ENCODE peak calls at places on chromosomes 7 and 10, in seven cellular contexts. V is neural crest cell, N is psoas muscle, E is foreskin keratinocyte, D is OCI-LY7, Q is colonic mucosa, X is cardiac muscle cell. A is an unnamed sample.

GRCh38 chr10:112209534-112210200 is 26.1 kb upstream of the GPAM start:
- DNase-seq in V (no peak), D (no peak), N (no peak), Q (no peak), X (no peak), E (no peak), A (no peak)

GRCh38 chr7:18541189-18541870 is 45.8 kb downstream of the HDAC9 start:
- DNase-seq in E (no peak), V (no peak), D (no peak), N (peak; percentile 57), Q (no peak), X (peak; percentile 35), A (no peak)

GRCh38 chr10:689433-690226 is at the start of gene DIP2C:
- DNase-seq in N (peak; percentile 88), Q (peak; percentile 44), X (peak; percentile 88), D (no peak), V (peak; percentile 63), E (no peak), A (no peak)

GRCh38 chr10:47028466-47028865 is 117.2 kb downstream of the PTPN20 start:
- DNase-seq in N (no peak), X (no peak), D (no peak), E (no peak), V (no peak), Q (no peak), A (no peak)

GRCh38 chr7:121027761-121028681 is 39.5 kb downstream of the CPED1 start:
- DNase-seq in D (no peak), Q (no peak), E (no peak), V (no peak), X (no peak), N (no peak), A (no peak)

GRCh38 chr10:33571616-33572015 is 237.1 kb upstream of the NRP1 start:
- DNase-seq in E (peak; percentile 89), D (no peak), X (no peak), Q (no peak), V (no peak), N (no peak), A (no peak)

GRCh38 chr10:13624630-13625029 is 37.9 kb downstream of the PRPF18 start:
- DNase-seq in Q (no peak), V (no peak), D (no peak), N (no peak), E (peak; percentile 25), X (no peak), A (no peak)

GRCh38 chr7:136117539-136117938 is 140.4 kb upstream of the MTPN start:
- DNase-seq in X (no peak), D (no peak), V (no peak), Q (no peak), N (no peak), E (no peak), A (no peak)

GRCh38 chr10:17265468-17265867 is 37.4 kb downstream of the VIM start:
- DNase-seq in E (peak; percentile 63), X (no peak), V (no peak), Q (no peak), N (no peak), D (no peak), A (no peak)

GRCh38 chr10:62632071-62632809 is 172.3 kb upstream of the ADO start:
- DNase-seq in X (peak; percentile 8), Q (no peak), D (peak; percentile 85), N (no peak), V (no peak), E (no peak), A (no peak)

GRCh38 chr10:73588656-73589055 is 2.5 kb downstream of the USP54 start:
- DNase-seq in N (no peak), V (no peak), D (no peak), X (peak; percentile 63), E (no peak), Q (no peak), A (no peak)

GRCh38 chr7:128299109-128299514 is 44.6 kb downstream of the RBM28 start:
- DNase-seq in N (no peak), E (no peak), X (no peak), V (no peak), Q (no peak), D (no peak), A (no peak)

GRCh38 chr7:153061913-153062528 is 302.5 kb downstream of the ACTR3B start:
- DNase-seq in X (no peak), Q (no peak), V (peak; percentile 44), N (no peak), D (no peak), E (no peak), A (no peak)

GRCh38 chr10:70320751-70321150 is 36.9 kb upstream of the NPFFR1 start:
- DNase-seq in X (no peak), V (no peak), D (no peak), N (no peak), Q (no peak), E (no peak), A (no peak)

GRCh38 chr7:125663961-125664360 is 734.3 kb upstream of the POT1 start:
- DNase-seq in V (no peak), N (no peak), E (no peak), X (no peak), D (no peak), Q (no peak), A (no peak)

GRCh38 chr7:157250605-157251228 is 86.1 kb upstream of the DNAJB6 start:
- DNase-seq in E (no peak), D (peak; percentile 72), V (peak; percentile 58), X (peak; percentile 73), Q (peak; percentile 54), N (no peak), A (no peak)

GRCh38 chr7:131652934-131653333 is 96.5 kb upstream of the PODXL start:
- DNase-seq in V (no peak), E (no peak), N (no peak), Q (no peak), X (no peak), D (no peak), A (no peak)

GRCh38 chr10:93438796-93439253 is 43.3 kb downstream of the MYOF start:
- DNase-seq in N (no peak), D (no peak), E (peak; percentile 78), X (peak; percentile 48), Q (peak; percentile 74), V (no peak), A (peak; percentile 79)

GRCh38 chr7:68014031-68014774 is 1017.6 kb downstream of the TYW1 start:
- DNase-seq in Q (no peak), X (no peak), D (no peak), E (peak; percentile 15), N (no peak), V (no peak), A (no peak)

GRCh38 chr7:4742051-4742573 is 33.3 kb upstream of the AP5Z1 start:
- DNase-seq in X (peak; percentile 66), Q (peak; percentile 49), E (no peak), D (no peak), V (no peak), N (no peak), A (no peak)

GRCh38 chr7:22731781-22732180 is 4.8 kb downstream of the IL6 start:
- DNase-seq in V (no peak), E (no peak), D (no peak), N (no peak), Q (no peak), X (peak; percentile 15), A (no peak)

GRCh38 chr7:111083423-111083822 is 7.5 kb upstream of the LRRN3 start:
- DNase-seq in D (no peak), X (peak; percentile 30), N (no peak), Q (no peak), E (no peak), V (no peak), A (no peak)

GRCh38 chr7:10875081-10875480 is 98.6 kb upstream of the PHF14 start:
- DNase-seq in N (no peak), Q (no peak), V (no peak), X (no peak), D (no peak), E (no peak), A (no peak)

GRCh38 chr7:6246257-6246917 is 26.0 kb downstream of the CYTH3 start:
- DNase-seq in X (peak; percentile 59), D (no peak), E (no peak), N (no peak), Q (no peak), V (no peak), A (no peak)

GRCh38 chr10:21498416-21498815 is 27.1 kb downstream of the SKIDA1 start:
- DNase-seq in E (no peak), V (no peak), X (no peak), D (no peak), N (no peak), Q (no peak), A (no peak)

GRCh38 chr10:21497177-21497807 is 28.2 kb downstream of the SKIDA1 start:
- DNase-seq in Q (peak; percentile 96), D (peak; percentile 4), E (peak; percentile 32), V (peak; percentile 57), X (peak; percentile 90), N (peak; percentile 92), A (peak; percentile 83)

GRCh38 chr10:21495686-21496284 is 29.7 kb downstream of the SKIDA1 start:
- DNase-seq in X (peak; percentile 95), D (peak; percentile 87), E (peak; percentile 56), N (peak; percentile 91), V (peak; percentile 97), Q (peak; percentile 82), A (peak; percentile 70)

GRCh38 chr10:21495002-21495685 is 30.3 kb downstream of the SKIDA1 start:
- DNase-seq in N (no peak), E (peak; percentile 19), V (no peak), D (peak; percentile 5), X (no peak), Q (no peak), A (peak; percentile 84)

GRCh38 chr10:21496285-21497176 is 29.0 kb downstream of the SKIDA1 start:
- DNase-seq in D (peak; percentile 80), E (no peak), N (peak; percentile 70), V (peak; percentile 52), Q (peak; percentile 47), X (peak; percentile 54), A (peak; percentile 87)
- TF ChIP-seq CTCF in D (peak; percentile 76), E (peak; percentile 47), N (peak; percentile 16), V (peak; percentile 48), Q (no peak), X (peak; percentile 38), A (no peak)

GRCh38 chr7:21243265-21243664 is 184.6 kb upstream of the SP4 start:
- DNase-seq in V (no peak), N (no peak), Q (no peak), D (no peak), E (no peak), X (no peak), A (no peak)

GRCh38 chr7:21238717-21239116 is 189.2 kb upstream of the SP4 start:
- DNase-seq in D (no peak), E (no peak), N (no peak), Q (no peak), V (no peak), X (no peak), A (no peak)
- TF ChIP-seq CTCF in D (no peak), E (no peak), N (no peak), Q (no peak), V (no peak), X (no peak), A (no peak)

DNA sequence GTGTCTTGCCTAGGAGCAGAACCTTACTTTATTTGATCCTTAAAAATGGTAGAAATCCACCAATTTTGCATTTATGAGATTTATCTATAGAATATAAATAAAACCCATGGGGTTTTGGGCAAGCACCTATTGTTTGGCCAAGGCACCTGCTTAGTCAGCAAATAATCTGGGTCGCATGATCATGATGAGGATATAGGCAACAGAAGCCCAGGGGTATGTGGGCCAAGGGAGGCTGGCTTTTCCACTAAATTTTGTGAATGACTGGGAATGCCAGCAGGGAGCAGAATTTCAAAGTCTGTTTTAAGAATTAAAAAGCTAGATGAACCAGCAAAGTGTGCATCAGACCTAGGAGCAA is 17.3 kb downstream of the SCRN1 start:
- DNase-seq in E (no peak), X (peak; percentile 6), Q (no peak), D (no peak), N (no peak), V (no peak), A (no peak)
- TF ChIP-seq CTCF in E (no peak), X (no peak), Q (no peak), D (no peak), N (no peak), V (no peak), A (no peak)

GRCh38 chr10:75303045-75303777 is 67.5 kb upstream of the COMTD1 start:
- DNase-seq in V (no peak), Q (no peak), D (no peak), X (no peak), E (no peak), N (no peak), A (no peak)
- TF ChIP-seq CTCF in V (no peak), Q (no peak), D (no peak), X (no peak), E (no peak), N (no peak), A (no peak)

A was measured in lower leg skin.